ENCODE peak calls at places on chromosomes 5 and 9, in six cellular contexts. One of them, this sample, is unnamed.

GRCh38 chr5:140297283-140297682 is 5.6 kb downstream of the PFDN1 start:
- DNase-seq in HT1080: no peak
- DNase-seq in head of caudate nucleus: no peak
- DNase-seq in Right ventricle myocardium superior: no peak
- DNase-seq in AG04449: no peak
- DNase-seq in CD8-positive, alpha-beta T cell: no peak
- DNase-seq in this sample: no peak

GRCh38 chr9:18526686-18527085 is 52.7 kb downstream of the ADAMTSL1 start:
- DNase-seq in HT1080: no peak
- DNase-seq in head of caudate nucleus: no peak
- DNase-seq in Right ventricle myocardium superior: no peak
- DNase-seq in AG04449: no peak
- DNase-seq in CD8-positive, alpha-beta T cell: no peak
- DNase-seq in this sample: no peak

GRCh38 chr9:28620011-28620410 is 1046.7 kb upstream of the C9orf72 start:
- DNase-seq in HT1080: no peak
- DNase-seq in head of caudate nucleus: no peak
- DNase-seq in Right ventricle myocardium superior: no peak
- DNase-seq in AG04449: no peak
- DNase-seq in CD8-positive, alpha-beta T cell: no peak
- DNase-seq in this sample: no peak

GRCh38 chr5:65828507-65828906 is 97.9 kb upstream of the ERBIN start:
- DNase-seq in HT1080: no peak
- DNase-seq in head of caudate nucleus: no peak
- DNase-seq in Right ventricle myocardium superior: no peak
- DNase-seq in AG04449: no peak
- DNase-seq in CD8-positive, alpha-beta T cell: no peak
- DNase-seq in this sample: no peak

GRCh38 chr9:3342159-3342777 is 183.5 kb downstream of the RFX3 start:
- DNase-seq in HT1080: peak; percentile 9
- DNase-seq in head of caudate nucleus: no peak
- DNase-seq in Right ventricle myocardium superior: no peak
- DNase-seq in AG04449: no peak
- DNase-seq in CD8-positive, alpha-beta T cell: no peak
- DNase-seq in this sample: no peak

GRCh38 chr9:91751922-91752321 is 198.1 kb downstream of the ROR2 start:
- DNase-seq in HT1080: no peak
- DNase-seq in head of caudate nucleus: no peak
- DNase-seq in Right ventricle myocardium superior: no peak
- DNase-seq in AG04449: peak; percentile 46
- DNase-seq in CD8-positive, alpha-beta T cell: no peak
- DNase-seq in this sample: no peak

GRCh38 chr9:81076131-81076530 is 613.2 kb downstream of the TLE1 start:
- DNase-seq in HT1080: no peak
- DNase-seq in head of caudate nucleus: no peak
- DNase-seq in Right ventricle myocardium superior: no peak
- DNase-seq in AG04449: no peak
- DNase-seq in CD8-positive, alpha-beta T cell: no peak
- DNase-seq in this sample: no peak

GRCh38 chr5:35436441-35437057 is 181.1 kb upstream of the SPEF2 start:
- DNase-seq in HT1080: peak; percentile 44
- DNase-seq in head of caudate nucleus: peak; percentile 23
- DNase-seq in Right ventricle myocardium superior: no peak
- DNase-seq in AG04449: no peak
- DNase-seq in CD8-positive, alpha-beta T cell: no peak
- DNase-seq in this sample: no peak

GRCh38 chr9:127135056-127135745 is 12.8 kb upstream of the ANGPTL2 start:
- DNase-seq in HT1080: no peak
- DNase-seq in head of caudate nucleus: no peak
- DNase-seq in Right ventricle myocardium superior: no peak
- DNase-seq in AG04449: no peak
- DNase-seq in CD8-positive, alpha-beta T cell: no peak
- DNase-seq in this sample: no peak

GRCh38 chr5:134139891-134140469 is 25.5 kb downstream of the TCF7 start:
- DNase-seq in HT1080: no peak
- DNase-seq in head of caudate nucleus: peak; percentile 5
- DNase-seq in Right ventricle myocardium superior: peak; percentile 19
- DNase-seq in AG04449: no peak
- DNase-seq in CD8-positive, alpha-beta T cell: peak; percentile 12
- DNase-seq in this sample: no peak

GRCh38 chr5:159448-160172 is 31.7 kb upstream of the LRRC14B start:
- DNase-seq in HT1080: peak; percentile 88
- DNase-seq in head of caudate nucleus: no peak
- DNase-seq in Right ventricle myocardium superior: no peak
- DNase-seq in AG04449: peak; percentile 5
- DNase-seq in CD8-positive, alpha-beta T cell: no peak
- DNase-seq in this sample: no peak

GRCh38 chr9:130240410-130241197 is 25.0 kb upstream of the HMCN2 start:
- DNase-seq in HT1080: peak; percentile 74
- DNase-seq in head of caudate nucleus: peak; percentile 83
- DNase-seq in Right ventricle myocardium superior: no peak
- DNase-seq in AG04449: no peak
- DNase-seq in CD8-positive, alpha-beta T cell: no peak
- DNase-seq in this sample: peak; percentile 44

GRCh38 chr9:126459965-126460843 is 133.6 kb downstream of the MVB12B start:
- DNase-seq in HT1080: no peak
- DNase-seq in head of caudate nucleus: no peak
- DNase-seq in Right ventricle myocardium superior: no peak
- DNase-seq in AG04449: no peak
- DNase-seq in CD8-positive, alpha-beta T cell: no peak
- DNase-seq in this sample: no peak

GRCh38 chr5:143014017-143014651 is 244.0 kb downstream of the ARHGAP26 start:
- DNase-seq in HT1080: no peak
- DNase-seq in head of caudate nucleus: no peak
- DNase-seq in Right ventricle myocardium superior: peak; percentile 53
- DNase-seq in AG04449: no peak
- DNase-seq in CD8-positive, alpha-beta T cell: peak; percentile 24
- DNase-seq in this sample: no peak

GRCh38 chr9:128627127-128627715 is 29.4 kb downstream of the DYNC2I2 start:
- DNase-seq in HT1080: no peak
- DNase-seq in head of caudate nucleus: peak; percentile 62
- DNase-seq in Right ventricle myocardium superior: no peak
- DNase-seq in AG04449: no peak
- DNase-seq in CD8-positive, alpha-beta T cell: no peak
- DNase-seq in this sample: peak; percentile 20

GRCh38 chr9:18979367-18979766 is 53.6 kb downstream of the SAXO1 start:
- DNase-seq in HT1080: peak; percentile 73
- DNase-seq in head of caudate nucleus: no peak
- DNase-seq in Right ventricle myocardium superior: no peak
- DNase-seq in AG04449: no peak
- DNase-seq in CD8-positive, alpha-beta T cell: no peak
- DNase-seq in this sample: no peak

GRCh38 chr9:82680179-82680935 is 382.6 kb downstream of the RASEF start:
- DNase-seq in HT1080: no peak
- DNase-seq in head of caudate nucleus: no peak
- DNase-seq in Right ventricle myocardium superior: no peak
- DNase-seq in AG04449: no peak
- DNase-seq in CD8-positive, alpha-beta T cell: no peak
- DNase-seq in this sample: no peak

GRCh38 chr9:105632807-105633206 is 29.4 kb upstream of the TAL2 start:
- DNase-seq in HT1080: no peak
- DNase-seq in head of caudate nucleus: no peak
- DNase-seq in Right ventricle myocardium superior: no peak
- DNase-seq in AG04449: no peak
- DNase-seq in CD8-positive, alpha-beta T cell: no peak
- DNase-seq in this sample: no peak

GRCh38 chr9:136960212-136960937 is 8.3 kb downstream of the LCN12 start:
- DNase-seq in HT1080: no peak
- DNase-seq in head of caudate nucleus: no peak
- DNase-seq in Right ventricle myocardium superior: no peak
- DNase-seq in AG04449: no peak
- DNase-seq in CD8-positive, alpha-beta T cell: peak; percentile 51
- DNase-seq in this sample: no peak

GRCh38 chr9:103186959-103187358 is 191.8 kb downstream of the CYLC2 start:
- DNase-seq in HT1080: no peak
- DNase-seq in head of caudate nucleus: no peak
- DNase-seq in Right ventricle myocardium superior: no peak
- DNase-seq in AG04449: no peak
- DNase-seq in CD8-positive, alpha-beta T cell: no peak
- DNase-seq in this sample: no peak

GRCh38 chr9:106479679-106480078 is 383.3 kb upstream of the ZNF462 start:
- DNase-seq in HT1080: peak; percentile 59
- DNase-seq in head of caudate nucleus: no peak
- DNase-seq in Right ventricle myocardium superior: no peak
- DNase-seq in AG04449: no peak
- DNase-seq in CD8-positive, alpha-beta T cell: no peak
- DNase-seq in this sample: no peak

GRCh38 chr9:10059044-10059443 is 553.8 kb downstream of the PTPRD start:
- DNase-seq in HT1080: peak; percentile 18
- DNase-seq in head of caudate nucleus: no peak
- DNase-seq in Right ventricle myocardium superior: no peak
- DNase-seq in AG04449: peak; percentile 7
- DNase-seq in CD8-positive, alpha-beta T cell: no peak
- DNase-seq in this sample: no peak

GRCh38 chr9:135075234-135076142 is 12.0 kb upstream of the OLFM1 start:
- DNase-seq in HT1080: no peak
- DNase-seq in head of caudate nucleus: peak; percentile 69
- DNase-seq in Right ventricle myocardium superior: peak; percentile 80
- DNase-seq in AG04449: no peak
- DNase-seq in CD8-positive, alpha-beta T cell: no peak
- DNase-seq in this sample: peak; percentile 32

GRCh38 chr9:96867282-96867814 is 13.0 kb upstream of the ZNF782 start:
- DNase-seq in HT1080: no peak
- DNase-seq in head of caudate nucleus: no peak
- DNase-seq in Right ventricle myocardium superior: no peak
- DNase-seq in AG04449: no peak
- DNase-seq in CD8-positive, alpha-beta T cell: no peak
- DNase-seq in this sample: no peak

GRCh38 chr9:121675969-121676822 is 24.8 kb downstream of the DAB2IP start:
- DNase-seq in HT1080: no peak
- DNase-seq in head of caudate nucleus: peak; percentile 79
- DNase-seq in Right ventricle myocardium superior: peak; percentile 72
- DNase-seq in AG04449: no peak
- DNase-seq in CD8-positive, alpha-beta T cell: no peak
- DNase-seq in this sample: no peak

GRCh38 chr9:37025381-37026084 is 8.5 kb downstream of the PAX5 start:
- DNase-seq in HT1080: no peak
- DNase-seq in head of caudate nucleus: no peak
- DNase-seq in Right ventricle myocardium superior: no peak
- DNase-seq in AG04449: no peak
- DNase-seq in CD8-positive, alpha-beta T cell: no peak
- DNase-seq in this sample: no peak

GRCh38 chr5:180593446-180594206 is 2.3 kb upstream of the SCGB3A1 start:
- DNase-seq in HT1080: no peak
- DNase-seq in head of caudate nucleus: no peak
- DNase-seq in Right ventricle myocardium superior: no peak
- DNase-seq in AG04449: no peak
- DNase-seq in CD8-positive, alpha-beta T cell: no peak
- DNase-seq in this sample: no peak

GRCh38 chr5:119070578-119070827 is 384 bp upstream of the DMXL1 start:
- DNase-seq in HT1080: no peak
- DNase-seq in head of caudate nucleus: peak; percentile 91
- DNase-seq in Right ventricle myocardium superior: peak; percentile 92
- DNase-seq in AG04449: no peak
- DNase-seq in CD8-positive, alpha-beta T cell: no peak
- DNase-seq in this sample: peak; percentile 92

GRCh38 chr5:137616046-137616445 is 116.9 kb upstream of the SPOCK1 start:
- DNase-seq in HT1080: no peak
- DNase-seq in head of caudate nucleus: no peak
- DNase-seq in Right ventricle myocardium superior: no peak
- DNase-seq in AG04449: no peak
- DNase-seq in CD8-positive, alpha-beta T cell: no peak
- DNase-seq in this sample: no peak

GRCh38 chr5:10364186-10364689 is 10.7 kb downstream of the MARCHF6 start:
- DNase-seq in HT1080: no peak
- DNase-seq in head of caudate nucleus: no peak
- DNase-seq in Right ventricle myocardium superior: no peak
- DNase-seq in AG04449: no peak
- DNase-seq in CD8-positive, alpha-beta T cell: no peak
- DNase-seq in this sample: no peak

GRCh38 chr5:96522635-96523355 is 89.7 kb upstream of the PCSK1 start:
- DNase-seq in HT1080: no peak
- DNase-seq in head of caudate nucleus: no peak
- DNase-seq in Right ventricle myocardium superior: no peak
- DNase-seq in AG04449: no peak
- DNase-seq in CD8-positive, alpha-beta T cell: no peak
- DNase-seq in this sample: no peak

GRCh38 chr9:36928670-36929349 is 105.3 kb downstream of the PAX5 start:
- DNase-seq in HT1080: peak; percentile 66
- DNase-seq in head of caudate nucleus: no peak
- DNase-seq in Right ventricle myocardium superior: no peak
- DNase-seq in AG04449: no peak
- DNase-seq in CD8-positive, alpha-beta T cell: no peak
- DNase-seq in this sample: no peak

GRCh38 chr5:138054863-138055558 is 22.1 kb upstream of the FAM13B start:
- DNase-seq in HT1080: peak; percentile 57
- DNase-seq in head of caudate nucleus: peak; percentile 84
- DNase-seq in Right ventricle myocardium superior: no peak
- DNase-seq in AG04449: no peak
- DNase-seq in CD8-positive, alpha-beta T cell: no peak
- DNase-seq in this sample: no peak

This sample was measured in nucleus accumbens.